ENCODE peak calls at places on chromosomes 13 and 19, in nine cellular contexts. R, O, Z, B, D, H, I, Q and N are unnamed samples. For H3K4me1 and H3K9me3, the result is how much of the 10 kb centered on the place peaks cover.

GRCh38 chr19:42216653-42217521 is 590 bp downstream of the DEDD2 start:
- DNase-seq in R (peak), O (no peak), Z (peak), B (no peak), D (no peak), H (peak), I (peak), Q (peak), N (peak)

GRCh38 chr19:3683405-3683865 is 16.8 kb downstream of the PIP5K1C start:
- DNase-seq in R (no peak), O (no peak), Z (no peak), B (no peak), D (no peak), H (no peak), I (peak), Q (no peak), N (no peak)

GRCh38 chr19:19146000-19146608 is 7.8 kb upstream of the TMEM161A start:
- DNase-seq in R (peak), O (peak), Z (peak), B (peak), D (no peak), H (peak), I (peak), Q (peak), N (peak)

GRCh38 chr13:84670245-84670644 is 788.0 kb upstream of the SLITRK1 start:
- DNase-seq in R (no peak), O (no peak), Z (no peak), B (no peak), D (no peak), H (no peak), I (no peak), Q (no peak), N (no peak)

GRCh38 chr19:46198756-46199155 is 30.8 kb upstream of the IGFL1 start:
- DNase-seq in R (no peak), O (no peak), Z (no peak), B (peak), D (no peak), H (no peak), I (no peak), Q (no peak), N (no peak)

GRCh38 chr13:106156468-106156867 is 379.0 kb downstream of the EFNB2 start:
- DNase-seq in R (no peak), O (no peak), Z (no peak), B (peak), D (peak), H (peak), I (no peak), Q (no peak), N (no peak)

GRCh38 chr13:63501702-63502101 is 2086.1 kb upstream of the PCDH20 start:
- DNase-seq in R (no peak), O (no peak), Z (no peak), B (no peak), D (no peak), H (peak), I (no peak), Q (no peak), N (no peak)

GRCh38 chr19:46916971-46917370 is 56.2 kb downstream of the ARHGAP35 start:
- DNase-seq in R (no peak), O (no peak), Z (no peak), B (no peak), D (no peak), H (no peak), I (no peak), Q (no peak), N (no peak)

GRCh38 chr13:95323930-95324662 is 22.8 kb upstream of the ABCC4 start:
- DNase-seq in R (no peak), O (no peak), Z (no peak), B (no peak), D (no peak), H (no peak), I (no peak), Q (no peak), N (no peak)

GRCh38 chr13:40087021-40088002 is 431.9 kb downstream of the COG6 start:
- DNase-seq in R (no peak), O (no peak), Z (peak), B (no peak), D (no peak), H (no peak), I (no peak), Q (no peak), N (no peak)

GRCh38 chr19:8629184-8629583 is 1.2 kb upstream of the NFILZ start:
- DNase-seq in R (no peak), O (no peak), Z (no peak), B (no peak), D (no peak), H (no peak), I (no peak), Q (no peak), N (no peak)

GRCh38 chr13:38767506-38768265 is 80.8 kb downstream of the FREM2 start:
- DNase-seq in R (no peak), O (no peak), Z (no peak), B (no peak), D (no peak), H (no peak), I (no peak), Q (no peak), N (no peak)

GRCh38 chr19:24000656-24001055 is 86.0 kb downstream of the ZNF726 start:
- DNase-seq in R (no peak), O (no peak), Z (no peak), B (no peak), D (no peak), H (no peak), I (no peak), Q (no peak), N (no peak)

GRCh38 chr19:32318884-32319520 is 26.4 kb upstream of the ZNF507 start:
- DNase-seq in R (no peak), O (no peak), Z (no peak), B (peak), D (peak), H (no peak), I (no peak), Q (peak), N (no peak)

GRCh38 chr19:7450243-7451223 is 38.3 kb downstream of the PEX11G start:
- DNase-seq in R (no peak), O (no peak), Z (peak), B (no peak), D (peak), H (peak), I (no peak), Q (no peak), N (no peak)

GRCh38 chr13:77022341-77022740 is 4.6 kb downstream of the FBXL3 start:
- DNase-seq in R (no peak), O (no peak), Z (no peak), B (no peak), D (no peak), H (peak), I (no peak), Q (no peak), N (no peak)

GRCh38 chr13:41905600-41906254 is 55.2 kb downstream of the VWA8 start:
- DNase-seq in R (no peak), O (no peak), Z (peak), B (peak), D (peak), H (peak), I (no peak), Q (no peak), N (no peak)

GRCh38 chr19:46383846-46384245 is 29.5 kb downstream of the CCDC8 start:
- DNase-seq in R (no peak), O (no peak), Z (no peak), B (no peak), D (no peak), H (no peak), I (no peak), Q (no peak), N (peak)

GRCh38 chr19:16384688-16385087 is 60.1 kb downstream of the KLF2 start:
- DNase-seq in R (no peak), O (no peak), Z (no peak), B (no peak), D (no peak), H (no peak), I (no peak), Q (no peak), N (peak)

GRCh38 chr19:30666301-30666803 is 294.2 kb downstream of the ZNF536 start:
- DNase-seq in R (peak), O (peak), Z (peak), B (peak), D (no peak), H (peak), I (peak), Q (peak), N (peak)

DNA sequence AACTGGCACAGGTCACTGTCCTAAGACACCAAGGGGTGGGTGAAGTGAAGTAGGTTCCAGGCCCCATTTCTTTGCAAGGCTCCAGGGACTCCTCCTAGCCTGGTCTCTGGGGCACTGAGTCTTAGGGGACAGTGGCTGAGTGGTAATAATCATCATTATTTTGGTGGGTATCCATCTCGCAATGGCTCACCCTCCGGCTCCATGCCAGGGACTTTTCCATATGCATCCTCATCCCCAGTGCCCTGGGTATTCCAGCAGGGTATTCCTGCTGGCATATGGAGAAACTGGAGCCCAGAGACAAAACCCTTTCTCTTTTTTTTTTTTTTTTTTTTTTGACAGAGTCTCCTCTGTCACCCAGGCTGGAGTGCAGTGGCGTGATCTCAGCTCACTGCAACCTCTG is 2.5 kb downstream of the PDE4A start:
- DNase-seq in R (no peak), O (no peak), Z (no peak), B (no peak), D (no peak), H (no peak), I (no peak), Q (no peak), N (no peak)
- H3K4me1 ChIP-seq in R (under half), O (under half), Z (under half), B (under half), D (half or more), H (under half), I (under half), Q (under half), N (half or more)

DNA sequence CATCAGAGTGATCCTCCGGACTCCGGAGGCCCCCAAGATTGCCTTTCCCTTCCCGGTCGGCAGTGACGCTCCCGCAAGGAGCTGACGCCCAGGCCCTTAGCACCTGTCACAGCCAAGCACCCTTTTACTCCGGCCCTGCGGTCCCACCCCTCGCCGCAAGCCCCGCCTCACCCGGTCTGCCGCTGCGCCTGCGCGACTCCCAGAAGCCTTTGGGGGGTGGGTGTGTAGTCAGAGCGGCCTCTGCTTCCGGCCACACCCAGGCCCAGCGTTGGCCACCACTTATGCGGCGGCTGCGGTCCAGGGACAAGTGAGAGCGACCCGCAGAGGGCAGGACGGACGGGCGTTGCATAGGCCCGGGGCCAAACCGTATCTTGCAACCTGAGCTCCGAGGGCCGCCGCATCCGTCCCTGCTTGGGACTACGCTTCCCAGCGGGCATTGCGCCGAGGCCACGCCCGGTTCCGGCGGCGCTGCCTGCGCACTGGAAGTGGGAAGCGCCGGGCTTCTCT is 441 bp upstream of the ZFP28 start:
- DNase-seq in R (peak), O (peak), Z (no peak), B (peak), D (no peak), H (peak), I (peak), Q (peak), N (peak)
- TF ChIP-seq POLR2A in R (no peak), O (no peak), Z (no peak), B (no peak), D (no peak), H (no peak), I (no peak), Q (no peak), N (no peak)

DNA sequence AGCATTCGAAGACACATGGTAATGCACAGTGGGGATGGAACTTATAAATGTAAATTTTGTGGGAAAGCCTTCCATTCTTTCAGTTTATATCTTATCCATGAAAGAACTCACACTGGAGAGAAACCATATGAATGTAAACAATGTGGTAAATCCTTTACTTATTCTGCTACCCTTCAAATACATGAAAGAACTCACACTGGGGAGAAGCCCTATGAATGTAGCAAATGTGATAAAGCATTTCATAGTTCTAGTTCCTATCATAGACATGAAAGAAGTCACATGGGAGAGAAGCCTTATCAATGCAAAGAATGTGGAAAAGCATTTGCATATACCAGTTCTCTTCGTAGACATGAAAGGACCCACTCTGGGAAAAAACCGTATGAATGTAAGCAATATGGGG is 16.2 kb upstream of the ZNF763 start:
- DNase-seq in R (no peak), O (no peak), Z (no peak), B (no peak), D (no peak), H (no peak), I (no peak), Q (no peak), N (no peak)
- H3K9me3 ChIP-seq in R (half or more), O (under half), Z (under half), B (under half), D (half or more), H (half or more), I (half or more), Q (under half), N (half or more)

DNA sequence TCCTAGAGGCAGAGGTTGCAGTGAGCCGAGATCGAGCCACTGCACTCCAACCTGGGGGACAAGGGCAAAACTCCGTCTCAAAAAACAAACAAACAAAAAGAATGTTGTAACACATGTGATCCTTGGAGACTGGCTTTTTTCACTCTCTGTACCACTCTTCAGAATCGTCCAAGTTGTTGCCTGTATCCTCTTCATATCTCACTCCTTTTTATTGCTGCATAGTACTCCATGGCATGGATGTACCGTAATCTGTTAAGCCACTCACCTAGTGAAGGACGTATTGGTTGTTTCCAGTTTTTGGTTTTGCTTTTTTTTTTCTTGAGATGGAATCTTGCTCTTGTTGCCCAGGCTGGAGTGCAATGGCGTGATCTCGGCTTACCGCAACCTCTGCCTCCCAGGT is 7.0 kb upstream of the CD22 start:
- DNase-seq in R (no peak), O (no peak), Z (no peak), B (no peak), D (no peak), H (no peak), I (no peak), Q (no peak), N (no peak)
- H3K4me1 ChIP-seq in R (under half), O (under half), Z (under half), B (under half), D (under half), H (under half), I (under half), Q (under half), N (under half)

GRCh38 chr13:72798817-72799216 is 16.9 kb downstream of the PIBF1 start:
- DNase-seq in R (no peak), O (no peak), Z (no peak), B (no peak), D (no peak), H (no peak), I (no peak), Q (no peak), N (no peak)
- TF ChIP-seq POLR2A in R (no peak), O (no peak), Z (no peak), B (no peak), D (no peak), H (no peak), I (no peak), Q (no peak), N (no peak)

GRCh38 chr13:113953561-113953960 is 20.3 kb downstream of the C13orf46 start:
- DNase-seq in R (no peak), O (no peak), Z (no peak), B (no peak), D (no peak), H (no peak), I (no peak), Q (no peak), N (peak)

GRCh38 chr13:113956571-113956970 is 17.3 kb downstream of the C13orf46 start:
- DNase-seq in R (no peak), O (no peak), Z (no peak), B (no peak), D (no peak), H (no peak), I (no peak), Q (no peak), N (peak)

GRCh38 chr13:113954046-113954841 is 19.6 kb downstream of the C13orf46 start:
- DNase-seq in R (no peak), O (no peak), Z (no peak), B (no peak), D (no peak), H (no peak), I (no peak), Q (no peak), N (peak)

GRCh38 chr13:113955691-113956090 is 18.2 kb downstream of the C13orf46 start:
- DNase-seq in R (no peak), O (no peak), Z (no peak), B (no peak), D (no peak), H (no peak), I (no peak), Q (no peak), N (peak)

DNA sequence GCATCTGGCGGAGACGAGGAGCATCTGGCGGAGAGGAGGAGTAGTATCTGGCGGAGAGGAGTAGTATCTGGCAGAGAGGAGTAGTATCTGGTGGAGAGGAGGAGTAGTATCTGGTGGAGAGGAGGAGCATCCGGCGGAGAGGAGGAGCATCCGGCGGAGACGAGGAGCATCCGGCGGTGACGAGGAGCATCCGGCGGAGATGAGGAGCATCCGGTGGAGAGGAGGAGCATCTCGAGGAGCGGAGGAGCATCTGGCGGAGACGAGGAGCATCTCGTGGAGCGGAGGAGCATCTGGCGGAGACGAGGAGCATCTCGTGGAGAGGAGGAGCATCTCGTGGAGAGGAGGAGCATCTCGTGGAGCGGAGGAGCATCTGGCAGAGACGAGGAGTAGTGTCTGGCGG is 18.6 kb downstream of the C13orf46 start:
- DNase-seq in R (no peak), O (no peak), Z (no peak), B (no peak), D (no peak), H (no peak), I (no peak), Q (no peak), N (peak)
- H3K9me3 ChIP-seq in R (under half), O (under half), Z (under half), B (under half), D (under half), H (under half), I (under half), Q (under half), N (under half)

DNA sequence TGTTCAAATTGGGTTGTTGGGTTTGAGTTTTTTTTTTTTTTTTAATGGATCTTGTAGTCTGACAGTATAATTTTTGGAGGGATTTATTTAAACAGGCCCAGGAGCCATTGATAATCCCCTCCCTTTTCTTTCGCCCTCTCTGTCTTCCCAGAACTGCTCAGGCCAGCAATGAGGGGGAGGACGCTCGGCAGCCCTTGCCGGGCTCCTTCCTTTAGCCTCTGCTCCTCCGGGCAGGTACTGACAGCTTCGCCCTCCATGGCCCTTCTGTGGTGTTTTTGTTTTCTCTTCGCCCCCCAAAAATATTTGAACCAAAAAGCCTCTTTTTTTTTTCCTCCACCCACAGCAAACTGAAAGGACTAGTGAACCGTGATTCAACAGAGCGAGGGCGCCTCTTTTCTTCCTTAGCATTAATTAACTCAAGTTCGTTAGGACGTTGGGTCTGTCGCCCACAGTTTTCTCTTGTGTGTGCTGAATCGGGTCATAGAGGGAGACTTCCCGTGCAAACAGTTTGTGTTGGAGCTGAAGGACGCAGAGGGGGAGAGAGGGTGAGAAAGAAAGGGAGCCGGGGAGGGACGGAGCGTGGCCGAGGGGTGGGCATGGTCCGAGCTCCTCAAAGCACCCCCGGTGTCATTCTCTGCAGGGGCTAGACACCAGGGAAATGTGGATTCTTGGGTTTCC is 21.5 kb downstream of the NFIX start:
- DNase-seq in R (no peak), O (no peak), Z (no peak), B (no peak), D (no peak), H (no peak), I (no peak), Q (no peak), N (no peak)
- H3K4me1 ChIP-seq in R (half or more), O (under half), Z (half or more), B (under half), D (under half), H (under half), I (under half), Q (half or more), N (half or more)

GRCh38 chr19:680287-681028 is 4.3 kb downstream of the FSTL3 start:
- DNase-seq in R (peak), O (peak), Z (peak), B (peak), D (peak), H (peak), I (peak), Q (peak), N (peak)
- TF ChIP-seq POLR2A in R (peak), O (peak), Z (peak), B (peak), D (peak), H (peak), I (peak), Q (peak), N (no peak)

DNA sequence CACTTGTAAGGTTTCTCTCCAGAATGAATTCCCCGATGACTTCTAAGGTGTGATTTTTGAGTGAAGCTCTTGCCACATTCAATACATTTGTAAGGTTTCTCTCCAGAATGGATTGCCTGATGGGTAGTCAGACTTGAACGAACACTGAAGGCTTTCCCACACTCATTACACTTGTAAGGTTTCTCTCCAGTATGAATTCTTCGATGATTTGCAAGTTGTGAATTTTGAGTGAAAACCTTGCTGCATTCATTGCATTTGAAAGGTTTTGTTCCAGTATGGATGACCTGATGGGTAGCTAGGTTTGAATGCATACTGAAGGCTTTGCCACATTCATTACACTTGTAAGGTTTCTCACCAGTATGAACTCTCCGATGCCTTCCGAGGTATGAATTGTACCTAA is 24.3 kb downstream of the ERVV-2 start:
- DNase-seq in R (no peak), O (no peak), Z (no peak), B (no peak), D (no peak), H (no peak), I (no peak), Q (no peak), N (no peak)
- H3K9me3 ChIP-seq in R (half or more), O (under half), Z (half or more), B (half or more), D (under half), H (half or more), I (under half), Q (under half), N (under half)